ENCODE peak calls at places on chromosome 1, in nine cellular contexts. Y is T47D; M is DMS153; S is stimulated activated effector memory CD8-positive, alpha-beta T cell treated with anti-CD3 and anti-CD28 coated beads, Interleukin-12 subunit alpha, Interleukin-12 subunit beta, amount 100 ng/mL, for 72 hours; J is NB4; B is A549; K is renal cortical epithelial cell; C is T-helper 1 cell; E is T-helper 9 cell. W is an unnamed sample.

GRCh38 chr1:60228253-60228594 is 154.7 kb upstream of the C1orf87 start:
- DNase-seq in Y (no peak), M (no peak), S (no peak), J (no peak), B (no peak), K (no peak), C (no peak), E (no peak), W (no peak)

GRCh38 chr1:192749349-192749748 is 59.5 kb upstream of the RGS2 start:
- DNase-seq in Y (no peak), M (peak), S (no peak), J (no peak), B (no peak), K (peak), C (no peak), E (no peak), W (no peak)

GRCh38 chr1:41805771-41806471 is 112.8 kb downstream of the HIVEP3 start:
- DNase-seq in Y (no peak), M (no peak), S (no peak), J (no peak), B (no peak), K (no peak), C (no peak), E (no peak), W (no peak)

GRCh38 chr1:23394664-23395063 is 25.0 kb upstream of the ZNF436 start:
- DNase-seq in Y (no peak), M (no peak), S (no peak), J (no peak), B (no peak), K (no peak), C (no peak), E (no peak), W (no peak)

GRCh38 chr1:228030451-228031201 is 23.8 kb downstream of the WNT3A start:
- DNase-seq in Y (no peak), M (no peak), S (no peak), J (no peak), B (no peak), K (no peak), C (no peak), E (no peak), W (no peak)

GRCh38 chr1:37410080-37410479 is 64.3 kb upstream of the ZC3H12A start:
- DNase-seq in Y (no peak), M (no peak), S (no peak), J (no peak), B (no peak), K (no peak), C (no peak), E (no peak), W (no peak)

GRCh38 chr1:205257735-205258134 is 30.0 kb downstream of the TMCC2 start:
- DNase-seq in Y (no peak), M (no peak), S (no peak), J (no peak), B (no peak), K (no peak), C (no peak), E (no peak), W (no peak)

GRCh38 chr1:110393691-110394564 is 3.1 kb upstream of the SLC16A4 start:
- DNase-seq in Y (no peak), M (no peak), S (no peak), J (no peak), B (peak), K (peak), C (no peak), E (no peak), W (no peak)

GRCh38 chr1:110647254-110647891 is 27.4 kb downstream of the KCNA3 start:
- DNase-seq in Y (no peak), M (no peak), S (no peak), J (no peak), B (no peak), K (no peak), C (peak), E (no peak), W (no peak)

GRCh38 chr1:164563821-164564251 is 4.9 kb downstream of the PBX1 start:
- DNase-seq in Y (no peak), M (no peak), S (no peak), J (no peak), B (no peak), K (peak), C (no peak), E (no peak), W (no peak)

W was measured in HEK293T.